ENCODE peak calls at places on chromosomes 11 and 22, in seven cellular contexts. A, N, W, V, B, X and Y are unnamed samples.
A peak's percentile ranks its signal among the peaks of the same experiment; 100 is the strongest.

GRCh38 chr22:25534724-25535123 is 29.8 kb upstream of the GRK3 start:
- DNase-seq in A (no peak), N (no peak), W (no peak), V (no peak), B (no peak), X (no peak), Y (no peak)

GRCh38 chr11:69435161-69435990 is 46.1 kb upstream of the LINC01488 start:
- DNase-seq in A (no peak), N (no peak), W (no peak), V (no peak), B (no peak), X (peak; percentile 17), Y (no peak)

GRCh38 chr11:61639816-61640443 is 40.3 kb upstream of the DAGLA start:
- DNase-seq in A (no peak), N (no peak), W (no peak), V (no peak), B (no peak), X (peak; percentile 68), Y (no peak)

GRCh38 chr11:68528630-68529029 is 68.1 kb downstream of the PPP6R3 start:
- DNase-seq in A (no peak), N (no peak), W (no peak), V (no peak), B (no peak), X (no peak), Y (no peak)

GRCh38 chr11:114287154-114287553 is 9.0 kb upstream of the NNMT start:
- DNase-seq in A (no peak), N (no peak), W (no peak), V (no peak), B (no peak), X (no peak), Y (no peak)

GRCh38 chr22:48665286-48666010 is 1162.2 kb downstream of the BRD1 start:
- DNase-seq in A (no peak), N (no peak), W (no peak), V (peak; percentile 71), B (no peak), X (no peak), Y (no peak)

GRCh38 chr11:72751293-72752087 is 718 bp downstream of the ARAP1 start:
- DNase-seq in A (no peak), N (no peak), W (no peak), V (no peak), B (no peak), X (no peak), Y (no peak)

GRCh38 chr22:36493690-36494110 is 12.3 kb upstream of the TXN2 start:
- DNase-seq in A (no peak), N (no peak), W (no peak), V (no peak), B (no peak), X (no peak), Y (no peak)

GRCh38 chr11:58285483-58286040 is 17.5 kb upstream of the OR10W1 start:
- DNase-seq in A (no peak), N (no peak), W (no peak), V (no peak), B (no peak), X (no peak), Y (no peak)

GRCh38 chr22:19984201-19984753 is 32.3 kb downstream of the ARVCF start:
- DNase-seq in A (peak; percentile 85), N (no peak), W (no peak), V (no peak), B (no peak), X (peak; percentile 96), Y (peak; percentile 89)

GRCh38 chr11:86374586-86374985 is at the start of gene CCDC81:
- DNase-seq in A (no peak), N (no peak), W (no peak), V (no peak), B (no peak), X (no peak), Y (peak; percentile 20)

GRCh38 chr11:88231894-88232482 is 56.7 kb upstream of the RAB38 start:
- DNase-seq in A (peak; percentile 55), N (no peak), W (peak; percentile 24), V (no peak), B (no peak), X (peak; percentile 56), Y (peak; percentile 36)

GRCh38 chr11:64566915-64567882 is 23.8 kb upstream of the SLC22A12 start:
- DNase-seq in A (no peak), N (no peak), W (no peak), V (no peak), B (no peak), X (no peak), Y (no peak)

GRCh38 chr11:100543386-100543785 is 143.7 kb upstream of the ARHGAP42 start:
- DNase-seq in A (no peak), N (no peak), W (no peak), V (no peak), B (no peak), X (no peak), Y (no peak)

GRCh38 chr11:71330996-71331395 is 78.6 kb upstream of the SHANK2 start:
- DNase-seq in A (no peak), N (no peak), W (no peak), V (no peak), B (peak; percentile 5), X (no peak), Y (no peak)

GRCh38 chr22:39527481-39527961 is 5.0 kb downstream of the RPS19BP1 start:
- DNase-seq in A (no peak), N (no peak), W (no peak), V (no peak), B (peak; percentile 67), X (peak; percentile 81), Y (no peak)

GRCh38 chr22:39254789-39255298 is 10.1 kb upstream of the PDGFB start:
- DNase-seq in A (peak; percentile 86), N (no peak), W (no peak), V (no peak), B (no peak), X (peak; percentile 64), Y (peak; percentile 82)

GRCh38 chr22:36344106-36344827 is 43.5 kb downstream of the MYH9 start:
- DNase-seq in A (no peak), N (peak; percentile 68), W (no peak), V (no peak), B (no peak), X (peak; percentile 61), Y (no peak)